ENCODE peak calls at places on chromosomes 7 and 10, in seven cellular contexts. X is IMR-90, L is gastrocnemius medialis, S is tibial nerve, I is right lobe of liver, R is A549, C is spleen. Z is an unnamed sample.

GRCh38 chr7:732094-732541 is 5.0 kb upstream of the PRKAR1B start:
- DNase-seq in X (no peak), L (peak; percentile 72), S (no peak), I (peak; percentile 79), R (peak; percentile 47), C (no peak), Z (no peak)

GRCh38 chr10:79022565-79023488 is 45.9 kb upstream of the ZMIZ1 start:
- DNase-seq in X (no peak), L (peak; percentile 90), S (no peak), I (peak; percentile 54), R (peak; percentile 32), C (peak; percentile 75), Z (peak; percentile 60)

GRCh38 chr7:138889566-138889965 is 91.6 kb upstream of the ATP6V0A4 start:
- DNase-seq in X (peak; percentile 52), L (no peak), S (no peak), I (no peak), R (peak; percentile 58), C (no peak), Z (no peak)

GRCh38 chr7:41955475-41956243 is 252.8 kb upstream of the INHBA start:
- DNase-seq in X (peak; percentile 99), L (peak; percentile 93), S (peak; percentile 80), I (peak; percentile 76), R (peak; percentile 57), C (peak; percentile 83), Z (peak; percentile 95)

GRCh38 chr7:152176797-152177196 is 151.3 kb downstream of the GALNT11 start:
- DNase-seq in X (no peak), L (no peak), S (no peak), I (no peak), R (no peak), C (no peak), Z (no peak)

GRCh38 chr7:16847381-16847860 is 34.4 kb downstream of the AGR3 start:
- DNase-seq in X (peak; percentile 6), L (no peak), S (no peak), I (no peak), R (peak; percentile 98), C (no peak), Z (no peak)

GRCh38 chr7:46168671-46169383 is 247.8 kb upstream of the IGFBP3 start:
- DNase-seq in X (peak; percentile 72), L (no peak), S (no peak), I (no peak), R (no peak), C (no peak), Z (no peak)

GRCh38 chr7:148515237-148515636 is 75.3 kb upstream of the C7orf33 start:
- DNase-seq in X (no peak), L (no peak), S (no peak), I (no peak), R (no peak), C (no peak), Z (no peak)

GRCh38 chr10:101286248-101287046 is 57.2 kb upstream of the LBX1 start:
- DNase-seq in X (no peak), L (no peak), S (no peak), I (no peak), R (no peak), C (no peak), Z (no peak)

GRCh38 chr10:99232357-99232999 is 3.2 kb downstream of the HPSE2 start:
- DNase-seq in X (no peak), L (no peak), S (no peak), I (no peak), R (no peak), C (no peak), Z (no peak)

GRCh38 chr10:90641731-90642130 is 216.1 kb downstream of the HTR7 start:
- DNase-seq in X (no peak), L (no peak), S (no peak), I (no peak), R (no peak), C (no peak), Z (no peak)

GRCh38 chr10:124706876-124707516 is 37.2 kb downstream of the FAM53B start:
- DNase-seq in X (no peak), L (no peak), S (no peak), I (no peak), R (no peak), C (peak; percentile 59), Z (no peak)

GRCh38 chr10:48234807-48235206 is 39.7 kb downstream of the FRMPD2 start:
- DNase-seq in X (no peak), L (no peak), S (no peak), I (no peak), R (no peak), C (no peak), Z (no peak)

GRCh38 chr7:28955723-28956607 is 2.2 kb downstream of the TRIL start:
- DNase-seq in X (peak; percentile 4), L (peak; percentile 57), S (peak; percentile 35), I (peak; percentile 91), R (peak; percentile 33), C (peak; percentile 90), Z (peak; percentile 85)

GRCh38 chr7:34333184-34333583 is 324.8 kb upstream of the NPSR1 start:
- DNase-seq in X (no peak), L (no peak), S (no peak), I (no peak), R (no peak), C (no peak), Z (no peak)

GRCh38 chr10:89163265-89163995 is 43.7 kb downstream of the CH25H start:
- DNase-seq in X (no peak), L (peak; percentile 38), S (peak; percentile 16), I (peak; percentile 59), R (no peak), C (peak; percentile 70), Z (peak; percentile 74)

GRCh38 chr7:137386966-137387365 is 43.4 kb upstream of the PTN start:
- DNase-seq in X (no peak), L (no peak), S (no peak), I (no peak), R (no peak), C (no peak), Z (no peak)

GRCh38 chr7:94054130-94054529 is 50.0 kb upstream of the BET1 start:
- DNase-seq in X (no peak), L (no peak), S (no peak), I (no peak), R (no peak), C (no peak), Z (no peak)

GRCh38 chr10:24168258-24169170 is 40.4 kb upstream of the KIAA1217 start:
- DNase-seq in X (no peak), L (no peak), S (no peak), I (no peak), R (no peak), C (no peak), Z (no peak)

GRCh38 chr10:32445740-32446615 is at the start of gene CCDC7:
- DNase-seq in X (peak; percentile 84), L (peak; percentile 76), S (peak; percentile 38), I (peak; percentile 86), R (peak; percentile 87), C (peak; percentile 97), Z (peak; percentile 86)
- TF ChIP-seq POLR2A in X (peak; percentile 87), L (peak; percentile 67), S (peak; percentile 56), I (peak; percentile 75), R (peak; percentile 83), C (peak; percentile 69), Z (no peak)

GRCh38 chr7:116582164-116582732 is 57.4 kb downstream of the CAV1 start:
- DNase-seq in X (peak; percentile 74), L (no peak), S (no peak), I (no peak), R (no peak), C (no peak), Z (no peak)
- TF ChIP-seq CTCF in X (peak; percentile 42), L (no peak), S (no peak), I (no peak), R (no peak), C (no peak), Z (no peak)

GRCh38 chr7:155948845-155949244 is 136.6 kb upstream of the SHH start:
- DNase-seq in X (no peak), L (no peak), S (no peak), I (no peak), R (no peak), C (no peak), Z (no peak)

GRCh38 chr7:155948423-155948822 is 136.2 kb upstream of the SHH start:
- DNase-seq in X (no peak), L (no peak), S (no peak), I (no peak), R (no peak), C (no peak), Z (no peak)

GRCh38 chr7:155951554-155952158 is 139.4 kb upstream of the SHH start:
- DNase-seq in X (peak; percentile 86), L (peak; percentile 47), S (no peak), I (peak; percentile 88), R (peak; percentile 94), C (no peak), Z (no peak)

GRCh38 chr7:155953501-155953778 is 141.2 kb upstream of the SHH start:
- DNase-seq in X (no peak), L (no peak), S (no peak), I (no peak), R (no peak), C (no peak), Z (no peak)

GRCh38 chr7:155950898-155951553 is 138.8 kb upstream of the SHH start:
- DNase-seq in X (no peak), L (no peak), S (no peak), I (no peak), R (no peak), C (no peak), Z (no peak)
- TF ChIP-seq POLR2A in X (no peak), L (no peak), S (no peak), I (no peak), R (no peak), C (no peak), Z (no peak)

GRCh38 chr7:115649429-115649828 is 381.1 kb downstream of the TFEC start:
- DNase-seq in X (no peak), L (no peak), S (no peak), I (no peak), R (no peak), C (no peak), Z (no peak)
- TF ChIP-seq CTCF in X (no peak), L (no peak), S (no peak), I (no peak), R (no peak), C (no peak), Z (no peak)

GRCh38 chr7:150340024-150340749 is 1.2 kb downstream of the RARRES2 start:
- DNase-seq in X (peak; percentile 42), L (no peak), S (no peak), I (peak; percentile 85), R (no peak), C (no peak), Z (no peak)
- TF ChIP-seq POLR2A in X (no peak), L (no peak), S (no peak), I (no peak), R (no peak), C (no peak), Z (no peak)

DNA sequence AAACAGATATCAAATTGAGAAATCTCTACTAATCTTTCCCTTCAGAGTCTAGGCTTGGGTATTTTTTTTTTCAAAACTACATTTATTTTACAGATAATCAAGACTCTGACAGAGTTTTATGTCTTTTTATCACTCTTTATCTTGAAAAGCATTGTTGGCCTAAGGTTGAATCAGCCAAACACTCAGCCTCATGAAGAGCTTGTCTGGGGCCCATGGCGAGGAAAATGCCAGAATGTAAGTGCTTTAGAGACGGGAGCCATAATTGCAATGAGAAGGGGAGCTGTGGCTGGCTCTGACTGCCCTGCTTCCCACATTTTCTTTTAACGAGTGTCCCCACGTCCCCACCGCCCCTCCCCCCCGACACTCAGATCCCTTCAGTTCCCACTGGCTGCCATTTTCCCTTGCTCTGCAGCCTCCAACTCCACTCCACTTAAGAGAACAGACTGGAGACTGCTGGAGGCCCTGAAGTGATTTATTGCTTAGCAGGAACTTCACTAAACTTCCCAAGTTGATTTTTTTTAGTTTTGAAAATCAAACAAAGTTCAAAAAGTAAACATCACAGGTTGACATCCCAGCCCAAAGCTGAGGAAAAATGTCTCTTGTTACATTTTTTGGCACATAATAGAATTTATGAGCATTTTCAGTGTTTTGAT is 637.6 kb upstream of the GALNT17 start:
- DNase-seq in X (no peak), L (no peak), S (no peak), I (no peak), R (no peak), C (no peak), Z (no peak)
- TF ChIP-seq CTCF in X (no peak), L (no peak), S (no peak), I (no peak), R (no peak), C (no peak), Z (no peak)